ENCODE peak calls at places on chromosomes 11 and 22, in seven cellular contexts. A is A549, V is Peyer's patch, J is thoracic aorta, L is astrocyte of the spinal cord, P is fibroblast of mammary gland, D is foreskin fibroblast. O is an unnamed sample.

GRCh38 chr11:47607380-47607779 is 13.2 kb upstream of the C1QTNF4 start:
- DNase-seq in A (no peak), V (no peak), J (no peak), L (peak; percentile 91), P (peak; percentile 99), D (peak; percentile 99), O (no peak)

GRCh38 chr11:12189543-12190235 is 79.3 kb downstream of the MICAL2 start:
- DNase-seq in A (no peak), V (no peak), J (no peak), L (no peak), P (no peak), D (peak; percentile 39), O (no peak)

GRCh38 chr11:126310229-126310991 is 6.5 kb downstream of the DCPS start:
- DNase-seq in A (peak; percentile 63), V (peak; percentile 84), J (peak; percentile 33), L (peak; percentile 77), P (peak; percentile 78), D (peak; percentile 91), O (no peak)

GRCh38 chr11:69674267-69674885 is 777 bp downstream of the LTO1 start:
- DNase-seq in A (no peak), V (peak; percentile 53), J (no peak), L (peak; percentile 75), P (peak; percentile 92), D (peak; percentile 91), O (no peak)

GRCh38 chr22:43837666-43838065 is 24.6 kb downstream of the SULT4A1 start:
- DNase-seq in A (no peak), V (no peak), J (no peak), L (peak; percentile 20), P (no peak), D (no peak), O (no peak)

GRCh38 chr11:126153999-126154398 is 57.5 kb downstream of the RPUSD4 start:
- DNase-seq in A (no peak), V (peak; percentile 81), J (no peak), L (peak; percentile 45), P (peak; percentile 64), D (peak; percentile 90), O (no peak)

GRCh38 chr11:40338739-40339138 is 1120.7 kb downstream of the LRRC4C start:
- DNase-seq in A (no peak), V (no peak), J (no peak), L (peak; percentile 73), P (peak; percentile 70), D (peak; percentile 69), O (no peak)

GRCh38 chr11:120168960-120169681 is 31.2 kb upstream of the TRIM29 start:
- DNase-seq in A (peak; percentile 60), V (peak; percentile 75), J (no peak), L (peak; percentile 59), P (peak; percentile 50), D (peak; percentile 88), O (no peak)

GRCh38 chr22:42651134-42651533 is 1.9 kb upstream of the CYB5R3 start:
- DNase-seq in A (peak; percentile 79), V (no peak), J (no peak), L (peak; percentile 18), P (peak; percentile 25), D (peak; percentile 51), O (no peak)

GRCh38 chr11:22337571-22338464 is at the start of gene SLC17A6:
- DNase-seq in A (no peak), V (no peak), J (no peak), L (peak; percentile 22), P (peak; percentile 16), D (peak; percentile 1), O (no peak)

GRCh38 chr11:78027759-78028158 is 4.7 kb upstream of the KCTD14 start:
- DNase-seq in A (no peak), V (no peak), J (no peak), L (no peak), P (no peak), D (no peak), O (no peak)

GRCh38 chr11:87235366-87235765 is 197.6 kb downstream of the TMEM135 start:
- DNase-seq in A (no peak), V (no peak), J (no peak), L (no peak), P (no peak), D (no peak), O (no peak)

GRCh38 chr11:12556788-12557384 is 117.3 kb upstream of the TEAD1 start:
- DNase-seq in A (peak; percentile 71), V (peak; percentile 67), J (peak; percentile 44), L (peak; percentile 90), P (peak; percentile 96), D (peak; percentile 99), O (no peak)

GRCh38 chr11:69297926-69298777 is 4.2 kb downstream of the MYEOV start:
- DNase-seq in A (peak; percentile 76), V (peak; percentile 87), J (peak; percentile 64), L (peak; percentile 81), P (peak; percentile 92), D (peak; percentile 96), O (peak; percentile 70)

GRCh38 chr11:66543263-66544107 is 2.4 kb downstream of the ZDHHC24 start:
- DNase-seq in A (no peak), V (peak; percentile 90), J (no peak), L (peak; percentile 46), P (peak; percentile 43), D (peak; percentile 76), O (no peak)

GRCh38 chr11:61546663-61547062 is 34.2 kb downstream of the SYT7 start:
- DNase-seq in A (no peak), V (no peak), J (no peak), L (no peak), P (no peak), D (peak; percentile 18), O (no peak)

GRCh38 chr11:43518407-43519165 is 159.9 kb downstream of the TTC17 start:
- DNase-seq in A (no peak), V (no peak), J (no peak), L (peak; percentile 5), P (peak; percentile 19), D (peak; percentile 16), O (peak; percentile 4)

GRCh38 chr11:62889484-62890437 is 9.1 kb downstream of the SLC3A2 start:
- DNase-seq in A (peak; percentile 26), V (peak; percentile 84), J (no peak), L (peak; percentile 19), P (peak; percentile 57), D (peak; percentile 81), O (no peak)

GRCh38 chr22:45832180-45832579 is 144.8 kb downstream of the WNT7B start:
- DNase-seq in A (no peak), V (no peak), J (no peak), L (no peak), P (no peak), D (no peak), O (no peak)

GRCh38 chr11:33891714-33892327 is at the start of gene LMO2:
- DNase-seq in A (no peak), V (no peak), J (no peak), L (no peak), P (no peak), D (no peak), O (no peak)

GRCh38 chr22:33142282-33142681 is 84.1 kb upstream of the SYN3 start:
- DNase-seq in A (no peak), V (no peak), J (no peak), L (no peak), P (no peak), D (no peak), O (no peak)

GRCh38 chr11:9066432-9066925 is 24.9 kb downstream of the SCUBE2 start:
- DNase-seq in A (no peak), V (no peak), J (no peak), L (no peak), P (no peak), D (no peak), O (no peak)

GRCh38 chr11:113505541-113506375 is 30.6 kb upstream of the DRD2 start:
- DNase-seq in A (no peak), V (no peak), J (no peak), L (peak; percentile 68), P (peak; percentile 10), D (peak; percentile 57), O (no peak)

GRCh38 chr11:87281496-87281895 is 243.8 kb downstream of the TMEM135 start:
- DNase-seq in A (no peak), V (no peak), J (no peak), L (peak; percentile 46), P (peak; percentile 86), D (peak; percentile 82), O (no peak)

DNA sequence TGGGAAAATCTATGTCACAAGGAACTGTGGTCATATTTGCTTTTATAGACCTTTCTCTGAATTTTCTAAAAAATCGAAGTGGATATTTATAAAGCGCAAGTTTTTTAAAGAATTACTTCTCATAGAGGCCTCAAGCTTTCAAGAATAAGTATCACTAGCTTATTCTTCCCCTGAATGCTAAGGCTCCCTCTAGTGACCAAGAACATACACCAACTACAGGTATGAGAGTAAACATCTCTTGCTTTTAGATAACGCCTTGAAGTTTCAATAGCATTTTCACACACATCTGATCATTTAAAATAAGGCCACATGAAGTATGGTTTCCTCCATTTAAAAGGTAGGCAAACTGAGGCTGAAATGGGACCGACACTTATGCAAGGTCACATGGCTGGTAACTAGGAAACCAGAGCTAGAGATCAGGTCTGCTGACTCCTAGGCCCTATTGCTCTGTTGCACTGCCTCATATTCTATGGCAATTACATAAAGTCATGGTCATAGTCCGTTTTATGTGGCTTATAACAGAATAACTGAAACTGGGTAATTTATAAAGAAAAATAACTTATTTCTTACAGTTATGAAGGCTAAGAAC is 66.5 kb downstream of the CCDC34 start:
- DNase-seq in A (peak; percentile 36), V (no peak), J (no peak), L (peak; percentile 75), P (peak; percentile 75), D (peak; percentile 71), O (peak; percentile 22)
- TF ChIP-seq CTCF in A (peak; percentile 79), V (peak; percentile 82), J (peak; percentile 40), L (peak; percentile 83), P (peak; percentile 87), D (peak; percentile 84), O (peak; percentile 61)

GRCh38 chr22:41401781-41402648 is 20.3 kb downstream of the TEF start:
- DNase-seq in A (peak; percentile 57), V (peak; percentile 85), J (no peak), L (peak; percentile 49), P (peak; percentile 84), D (peak; percentile 98), O (no peak)
- H3K4me3 ChIP-seq in A (no peak overlapping the region), V (no peak overlapping the region), J (no peak overlapping the region), L (no peak overlapping the region), P (no peak overlapping the region), D (no peak overlapping the region), O (no peak overlapping the region)

DNA sequence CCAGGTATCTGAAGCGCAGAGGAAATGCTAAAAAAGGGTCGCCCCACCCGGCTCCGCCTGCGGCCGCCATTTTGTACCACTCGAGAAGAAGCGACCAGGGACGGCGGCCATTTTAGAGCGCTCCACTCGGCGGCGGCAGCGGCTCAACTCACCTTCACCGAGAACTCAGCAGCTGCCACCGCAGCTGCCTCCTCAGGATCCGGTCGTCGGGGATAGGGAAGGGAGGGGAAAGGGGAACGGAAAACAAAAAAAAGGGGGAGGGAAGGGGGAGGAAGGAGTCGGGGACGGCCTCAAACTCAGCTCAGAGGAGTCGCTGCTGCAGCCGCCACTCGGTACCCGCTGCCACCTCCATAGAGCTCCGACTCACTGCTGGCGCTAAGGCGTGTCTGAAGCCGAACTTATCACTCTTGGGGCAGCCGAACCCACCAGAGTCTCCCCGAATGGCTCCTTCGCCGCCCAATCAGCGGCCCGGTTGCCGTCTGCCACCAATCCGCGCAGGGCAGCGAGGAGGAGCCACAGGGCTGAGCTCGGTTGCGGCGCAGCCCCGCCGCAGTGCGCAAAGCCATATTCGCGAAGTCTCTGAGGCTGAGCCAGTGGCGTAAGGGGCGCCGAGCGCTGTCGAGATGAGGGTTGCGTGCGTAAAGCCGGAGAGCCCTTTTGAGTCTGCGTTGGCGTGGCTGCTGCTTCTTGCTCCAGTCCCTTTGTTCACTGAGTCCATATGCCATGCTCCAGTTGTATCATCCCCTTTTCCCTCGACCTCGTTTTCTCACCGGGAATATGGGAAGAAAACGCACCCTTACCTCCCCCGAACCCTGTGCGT is at the start of gene EIF4G2:
- DNase-seq in A (peak; percentile 99), V (peak; percentile 99), J (peak; percentile 93), L (peak; percentile 99), P (peak; percentile 98), D (peak; percentile 100), O (peak; percentile 94)
- TF ChIP-seq CTCF in A (no peak), V (no peak), J (no peak), L (no peak), P (no peak), D (no peak), O (no peak)

GRCh38 chr11:131749100-131749499 is 378.7 kb downstream of the NTM start:
- DNase-seq in A (no peak), V (no peak), J (no peak), L (peak; percentile 95), P (peak; percentile 97), D (peak; percentile 96), O (no peak)
- H3K4me3 ChIP-seq in A (no peak overlapping the region), V (no peak overlapping the region), J (no peak overlapping the region), L (no peak overlapping the region), P (no peak overlapping the region), D (no peak overlapping the region), O (no peak overlapping the region)

O was measured in GM12864.